ENCODE peak calls at places on chromosomes 3 and 15, in eight cellular contexts. One of them, this sample, is unnamed.
A peak's percentile ranks its signal among the peaks of the same experiment; 100 is the strongest.

GRCh38 chr3:24765399-24765798 is 270.7 kb upstream of the THRB start:
- DNase-seq in A549: no peak
- DNase-seq in lung: no peak
- DNase-seq in D721Med: no peak
- DNase-seq in thoracic aorta: no peak
- DNase-seq in kidney epithelial cell: no peak
- DNase-seq in GM10248: no peak
- DNase-seq in PC-9: no peak
- DNase-seq in this sample: no peak

GRCh38 chr3:122767690-122768372 is 25.8 kb downstream of the HSPBAP1 start:
- DNase-seq in A549: no peak
- DNase-seq in lung: no peak
- DNase-seq in D721Med: no peak
- DNase-seq in thoracic aorta: no peak
- DNase-seq in kidney epithelial cell: no peak
- DNase-seq in GM10248: no peak
- DNase-seq in PC-9: no peak
- DNase-seq in this sample: no peak

GRCh38 chr3:72288955-72289707 is 504.2 kb upstream of the PROK2 start:
- DNase-seq in A549: no peak
- DNase-seq in lung: peak; percentile 37
- DNase-seq in D721Med: peak; percentile 60
- DNase-seq in thoracic aorta: no peak
- DNase-seq in kidney epithelial cell: peak; percentile 26
- DNase-seq in GM10248: peak; percentile 49
- DNase-seq in PC-9: peak; percentile 47
- DNase-seq in this sample: no peak

GRCh38 chr3:116863842-116864626 is 154.5 kb downstream of the TUSC7 start:
- DNase-seq in A549: peak; percentile 51
- DNase-seq in lung: no peak
- DNase-seq in D721Med: no peak
- DNase-seq in thoracic aorta: no peak
- DNase-seq in kidney epithelial cell: peak; percentile 14
- DNase-seq in GM10248: peak; percentile 4
- DNase-seq in PC-9: no peak
- DNase-seq in this sample: no peak

GRCh38 chr15:68187559-68187958 is 17.6 kb downstream of the CALML4 start:
- DNase-seq in A549: no peak
- DNase-seq in lung: no peak
- DNase-seq in D721Med: no peak
- DNase-seq in thoracic aorta: no peak
- DNase-seq in kidney epithelial cell: no peak
- DNase-seq in GM10248: no peak
- DNase-seq in PC-9: no peak
- DNase-seq in this sample: no peak

GRCh38 chr15:22265056-22265945 is 185.0 kb downstream of the OR4M2 start:
- DNase-seq in A549: no peak
- DNase-seq in lung: no peak
- DNase-seq in D721Med: no peak
- DNase-seq in thoracic aorta: no peak
- DNase-seq in kidney epithelial cell: no peak
- DNase-seq in GM10248: no peak
- DNase-seq in PC-9: no peak
- DNase-seq in this sample: no peak

GRCh38 chr3:186653984-186654383 is 11.8 kb upstream of the HRG start:
- DNase-seq in A549: peak; percentile 12
- DNase-seq in lung: no peak
- DNase-seq in D721Med: no peak
- DNase-seq in thoracic aorta: no peak
- DNase-seq in kidney epithelial cell: no peak
- DNase-seq in GM10248: no peak
- DNase-seq in PC-9: no peak
- DNase-seq in this sample: no peak

GRCh38 chr3:23809840-23810341 is 4.1 kb downstream of the UBE2E1 start:
- DNase-seq in A549: no peak
- DNase-seq in lung: no peak
- DNase-seq in D721Med: no peak
- DNase-seq in thoracic aorta: no peak
- DNase-seq in kidney epithelial cell: no peak
- DNase-seq in GM10248: peak; percentile 26
- DNase-seq in PC-9: no peak
- DNase-seq in this sample: no peak

GRCh38 chr3:32325957-32326356 is 65.7 kb upstream of the CMTM7 start:
- DNase-seq in A549: no peak
- DNase-seq in lung: no peak
- DNase-seq in D721Med: no peak
- DNase-seq in thoracic aorta: no peak
- DNase-seq in kidney epithelial cell: peak; percentile 54
- DNase-seq in GM10248: no peak
- DNase-seq in PC-9: no peak
- DNase-seq in this sample: no peak

GRCh38 chr3:139906441-139906840 is 28.5 kb upstream of the CLSTN2 start:
- DNase-seq in A549: peak; percentile 14
- DNase-seq in lung: no peak
- DNase-seq in D721Med: no peak
- DNase-seq in thoracic aorta: no peak
- DNase-seq in kidney epithelial cell: peak; percentile 89
- DNase-seq in GM10248: no peak
- DNase-seq in PC-9: no peak
- DNase-seq in this sample: no peak

GRCh38 chr3:181432992-181433391 is 278.7 kb upstream of the SOX2 start:
- DNase-seq in A549: no peak
- DNase-seq in lung: no peak
- DNase-seq in D721Med: no peak
- DNase-seq in thoracic aorta: no peak
- DNase-seq in kidney epithelial cell: no peak
- DNase-seq in GM10248: no peak
- DNase-seq in PC-9: no peak
- DNase-seq in this sample: no peak
- TF ChIP-seq CTCF in A549: no peak
- TF ChIP-seq CTCF in lung: no peak
- TF ChIP-seq CTCF in D721Med: no peak
- TF ChIP-seq CTCF in thoracic aorta: no peak
- TF ChIP-seq CTCF in kidney epithelial cell: no peak
- TF ChIP-seq CTCF in GM10248: no peak
- TF ChIP-seq CTCF in PC-9: no peak
- TF ChIP-seq CTCF in this sample: no peak

GRCh38 chr3:146187334-146187950 is 26.5 kb upstream of the PLOD2 start:
- DNase-seq in A549: peak; percentile 50
- DNase-seq in lung: no peak
- DNase-seq in D721Med: no peak
- DNase-seq in thoracic aorta: no peak
- DNase-seq in kidney epithelial cell: no peak
- DNase-seq in GM10248: no peak
- DNase-seq in PC-9: peak; percentile 17
- DNase-seq in this sample: no peak

GRCh38 chr3:146195605-146196004 is 34.6 kb upstream of the PLOD2 start:
- DNase-seq in A549: no peak
- DNase-seq in lung: no peak
- DNase-seq in D721Med: no peak
- DNase-seq in thoracic aorta: no peak
- DNase-seq in kidney epithelial cell: no peak
- DNase-seq in GM10248: no peak
- DNase-seq in PC-9: no peak
- DNase-seq in this sample: no peak

GRCh38 chr3:146195030-146195429 is 34.0 kb upstream of the PLOD2 start:
- DNase-seq in A549: no peak
- DNase-seq in lung: no peak
- DNase-seq in D721Med: no peak
- DNase-seq in thoracic aorta: no peak
- DNase-seq in kidney epithelial cell: no peak
- DNase-seq in GM10248: no peak
- DNase-seq in PC-9: no peak
- DNase-seq in this sample: no peak

GRCh38 chr3:146184616-146185015 is 23.6 kb upstream of the PLOD2 start:
- DNase-seq in A549: peak; percentile 44
- DNase-seq in lung: no peak
- DNase-seq in D721Med: no peak
- DNase-seq in thoracic aorta: no peak
- DNase-seq in kidney epithelial cell: no peak
- DNase-seq in GM10248: no peak
- DNase-seq in PC-9: peak; percentile 55
- DNase-seq in this sample: no peak

GRCh38 chr3:146189519-146190173 is 28.7 kb upstream of the PLOD2 start:
- DNase-seq in A549: peak; percentile 72
- DNase-seq in lung: no peak
- DNase-seq in D721Med: no peak
- DNase-seq in thoracic aorta: no peak
- DNase-seq in kidney epithelial cell: no peak
- DNase-seq in GM10248: peak; percentile 45
- DNase-seq in PC-9: peak; percentile 16
- DNase-seq in this sample: no peak
- TF ChIP-seq CTCF in A549: peak; percentile 86
- TF ChIP-seq CTCF in lung: peak; percentile 42
- TF ChIP-seq CTCF in D721Med: peak; percentile 83
- TF ChIP-seq CTCF in thoracic aorta: peak; percentile 72
- TF ChIP-seq CTCF in kidney epithelial cell: peak; percentile 71
- TF ChIP-seq CTCF in GM10248: peak; percentile 76
- TF ChIP-seq CTCF in PC-9: peak; percentile 82
- TF ChIP-seq CTCF in this sample: no peak

DNA sequence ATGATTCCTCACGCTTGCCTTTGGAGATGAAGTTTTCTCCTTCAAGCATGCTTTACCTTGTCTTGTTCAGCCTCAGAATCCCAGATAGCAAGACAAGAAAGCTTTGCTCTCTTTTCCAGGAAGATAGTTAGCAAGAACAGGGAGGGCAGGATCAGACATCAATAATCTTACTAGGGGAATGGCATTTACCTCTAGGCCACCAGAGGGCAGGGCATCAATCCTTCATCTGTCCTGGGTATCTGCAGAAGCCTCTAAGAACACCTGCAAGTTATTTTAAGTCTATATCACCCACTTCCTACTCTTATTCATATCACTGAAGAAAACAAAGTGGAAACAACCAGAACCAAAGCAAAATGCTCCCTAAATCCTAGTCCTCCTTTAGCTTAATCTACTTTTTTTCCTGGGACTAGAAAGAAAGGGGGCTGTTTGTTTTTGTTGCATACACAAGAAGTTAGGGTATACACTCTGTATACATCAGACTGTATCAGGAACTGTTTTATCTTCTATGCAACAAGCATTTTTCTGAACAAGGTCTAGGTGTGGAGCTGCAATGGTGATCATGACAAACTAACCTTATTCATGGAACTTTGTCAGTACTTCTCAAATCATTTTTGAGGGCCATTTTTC is 862.5 kb downstream of the CADM2 start:
- DNase-seq in A549: peak; percentile 58
- DNase-seq in lung: no peak
- DNase-seq in D721Med: no peak
- DNase-seq in thoracic aorta: no peak
- DNase-seq in kidney epithelial cell: peak; percentile 9
- DNase-seq in GM10248: peak; percentile 7
- DNase-seq in PC-9: peak; percentile 32
- DNase-seq in this sample: no peak
- TF ChIP-seq CTCF in A549: peak; percentile 48
- TF ChIP-seq CTCF in lung: no peak
- TF ChIP-seq CTCF in D721Med: peak; percentile 58
- TF ChIP-seq CTCF in thoracic aorta: no peak
- TF ChIP-seq CTCF in kidney epithelial cell: peak; percentile 80
- TF ChIP-seq CTCF in GM10248: peak; percentile 40
- TF ChIP-seq CTCF in PC-9: peak; percentile 73
- TF ChIP-seq CTCF in this sample: no peak

GRCh38 chr15:92178908-92179307 is 214.8 kb upstream of the ST8SIA2 start:
- DNase-seq in A549: no peak
- DNase-seq in lung: no peak
- DNase-seq in D721Med: no peak
- DNase-seq in thoracic aorta: no peak
- DNase-seq in kidney epithelial cell: no peak
- DNase-seq in GM10248: no peak
- DNase-seq in PC-9: no peak
- DNase-seq in this sample: no peak
- TF ChIP-seq CTCF in A549: no peak
- TF ChIP-seq CTCF in lung: no peak
- TF ChIP-seq CTCF in D721Med: no peak
- TF ChIP-seq CTCF in thoracic aorta: no peak
- TF ChIP-seq CTCF in kidney epithelial cell: no peak
- TF ChIP-seq CTCF in GM10248: no peak
- TF ChIP-seq CTCF in PC-9: no peak
- TF ChIP-seq CTCF in this sample: no peak

DNA sequence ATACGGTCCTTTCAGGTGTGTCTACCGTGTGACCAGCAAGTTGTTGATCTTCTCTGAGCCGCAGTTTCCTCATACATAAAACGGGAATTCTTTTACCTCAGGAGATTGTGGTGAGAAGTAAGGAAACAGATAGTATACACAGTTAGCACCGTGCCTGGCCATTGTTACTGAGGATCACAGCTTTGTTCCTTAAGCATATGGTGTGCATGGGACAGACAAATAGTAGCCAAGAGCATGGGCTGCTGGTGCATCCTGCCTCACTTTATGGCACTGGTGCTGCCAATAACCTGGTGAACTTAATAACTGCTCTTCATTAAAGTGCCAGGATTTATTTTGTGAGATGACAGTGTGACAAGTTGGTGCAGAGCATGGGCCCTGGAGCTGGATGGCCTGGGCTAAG is 86.3 kb downstream of the PDCD6IP start:
- DNase-seq in A549: no peak
- DNase-seq in lung: no peak
- DNase-seq in D721Med: no peak
- DNase-seq in thoracic aorta: no peak
- DNase-seq in kidney epithelial cell: no peak
- DNase-seq in GM10248: no peak
- DNase-seq in PC-9: no peak
- DNase-seq in this sample: no peak
- TF ChIP-seq CTCF in A549: no peak
- TF ChIP-seq CTCF in lung: no peak
- TF ChIP-seq CTCF in D721Med: no peak
- TF ChIP-seq CTCF in thoracic aorta: no peak
- TF ChIP-seq CTCF in kidney epithelial cell: no peak
- TF ChIP-seq CTCF in GM10248: no peak
- TF ChIP-seq CTCF in PC-9: no peak
- TF ChIP-seq CTCF in this sample: no peak